ENCODE peak calls at places on chromosomes 2 and 18, in seven cellular contexts. One of them, this sample, is unnamed.

GRCh38 chr2:57465067-57465466 is 581.5 kb upstream of the VRK2 start:
- DNase-seq in hepatic stellate cell: no peak
- DNase-seq in GM13977: no peak
- DNase-seq in stimulated activated CD8-positive, alpha-beta memory T cell treated with anti-CD3 and anti-CD28 coated beads, Interleukin-7, amount 100 ng/mL, for 1 hour: no peak
- DNase-seq in heart left ventricle: no peak
- DNase-seq in stimulated activated naive B cell treated with anti-CD40 and anti-IgM and Interleukin-4, amounts not matched to agents 10 μg/mL and 1 μg/mL and 100 μg/mL, for 72 hours: no peak
- DNase-seq in NCI-H1105 treated with DMSO at 0.1 percent for 48 hours: no peak
- DNase-seq in this sample: no peak

GRCh38 chr2:153059338-153060052 is 341.1 kb downstream of the ARL6IP6 start:
- DNase-seq in GM13977: no peak
- DNase-seq in stimulated activated naive B cell treated with anti-CD40 and anti-IgM and Interleukin-4, amounts not matched to agents 10 μg/mL and 1 μg/mL and 100 μg/mL, for 72 hours: no peak
- DNase-seq in hepatic stellate cell: no peak
- DNase-seq in NCI-H1105 treated with DMSO at 0.1 percent for 48 hours: peak; percentile 66
- DNase-seq in stimulated activated CD8-positive, alpha-beta memory T cell treated with anti-CD3 and anti-CD28 coated beads, Interleukin-7, amount 100 ng/mL, for 1 hour: no peak
- DNase-seq in heart left ventricle: no peak
- DNase-seq in this sample: peak; percentile 19

GRCh38 chr2:109324859-109325258 is 195.9 kb downstream of the SH3RF3 start:
- DNase-seq in heart left ventricle: peak; percentile 32
- DNase-seq in GM13977: no peak
- DNase-seq in stimulated activated naive B cell treated with anti-CD40 and anti-IgM and Interleukin-4, amounts not matched to agents 10 μg/mL and 1 μg/mL and 100 μg/mL, for 72 hours: no peak
- DNase-seq in NCI-H1105 treated with DMSO at 0.1 percent for 48 hours: no peak
- DNase-seq in stimulated activated CD8-positive, alpha-beta memory T cell treated with anti-CD3 and anti-CD28 coated beads, Interleukin-7, amount 100 ng/mL, for 1 hour: no peak
- DNase-seq in hepatic stellate cell: peak; percentile 68
- DNase-seq in this sample: peak; percentile 64

GRCh38 chr2:101704046-101704466 is 6.5 kb downstream of the MAP4K4 start:
- DNase-seq in NCI-H1105 treated with DMSO at 0.1 percent for 48 hours: no peak
- DNase-seq in stimulated activated CD8-positive, alpha-beta memory T cell treated with anti-CD3 and anti-CD28 coated beads, Interleukin-7, amount 100 ng/mL, for 1 hour: no peak
- DNase-seq in GM13977: no peak
- DNase-seq in hepatic stellate cell: peak; percentile 49
- DNase-seq in heart left ventricle: no peak
- DNase-seq in stimulated activated naive B cell treated with anti-CD40 and anti-IgM and Interleukin-4, amounts not matched to agents 10 μg/mL and 1 μg/mL and 100 μg/mL, for 72 hours: no peak
- DNase-seq in this sample: no peak

GRCh38 chr2:128313076-128313836 is 5.4 kb downstream of the HS6ST1 start:
- DNase-seq in stimulated activated naive B cell treated with anti-CD40 and anti-IgM and Interleukin-4, amounts not matched to agents 10 μg/mL and 1 μg/mL and 100 μg/mL, for 72 hours: no peak
- DNase-seq in NCI-H1105 treated with DMSO at 0.1 percent for 48 hours: peak; percentile 7
- DNase-seq in GM13977: no peak
- DNase-seq in hepatic stellate cell: no peak
- DNase-seq in stimulated activated CD8-positive, alpha-beta memory T cell treated with anti-CD3 and anti-CD28 coated beads, Interleukin-7, amount 100 ng/mL, for 1 hour: no peak
- DNase-seq in heart left ventricle: no peak
- DNase-seq in this sample: peak; percentile 15

GRCh38 chr18:59861963-59862819 is 37.6 kb upstream of the PMAIP1 start:
- DNase-seq in stimulated activated naive B cell treated with anti-CD40 and anti-IgM and Interleukin-4, amounts not matched to agents 10 μg/mL and 1 μg/mL and 100 μg/mL, for 72 hours: no peak
- DNase-seq in hepatic stellate cell: no peak
- DNase-seq in heart left ventricle: no peak
- DNase-seq in NCI-H1105 treated with DMSO at 0.1 percent for 48 hours: no peak
- DNase-seq in stimulated activated CD8-positive, alpha-beta memory T cell treated with anti-CD3 and anti-CD28 coated beads, Interleukin-7, amount 100 ng/mL, for 1 hour: no peak
- DNase-seq in GM13977: no peak
- DNase-seq in this sample: no peak

GRCh38 chr2:8193686-8194615 is 487.9 kb upstream of the ID2 start:
- DNase-seq in GM13977: no peak
- DNase-seq in stimulated activated CD8-positive, alpha-beta memory T cell treated with anti-CD3 and anti-CD28 coated beads, Interleukin-7, amount 100 ng/mL, for 1 hour: no peak
- DNase-seq in stimulated activated naive B cell treated with anti-CD40 and anti-IgM and Interleukin-4, amounts not matched to agents 10 μg/mL and 1 μg/mL and 100 μg/mL, for 72 hours: no peak
- DNase-seq in NCI-H1105 treated with DMSO at 0.1 percent for 48 hours: peak; percentile 97
- DNase-seq in heart left ventricle: no peak
- DNase-seq in hepatic stellate cell: no peak
- DNase-seq in this sample: peak; percentile 39

GRCh38 chr2:233400341-233400740 is 46.0 kb downstream of the DGKD start:
- DNase-seq in stimulated activated naive B cell treated with anti-CD40 and anti-IgM and Interleukin-4, amounts not matched to agents 10 μg/mL and 1 μg/mL and 100 μg/mL, for 72 hours: no peak
- DNase-seq in stimulated activated CD8-positive, alpha-beta memory T cell treated with anti-CD3 and anti-CD28 coated beads, Interleukin-7, amount 100 ng/mL, for 1 hour: no peak
- DNase-seq in GM13977: no peak
- DNase-seq in hepatic stellate cell: no peak
- DNase-seq in heart left ventricle: no peak
- DNase-seq in NCI-H1105 treated with DMSO at 0.1 percent for 48 hours: no peak
- DNase-seq in this sample: no peak

GRCh38 chr18:73613706-73614340 is 533.8 kb downstream of the FBXO15 start:
- DNase-seq in heart left ventricle: no peak
- DNase-seq in NCI-H1105 treated with DMSO at 0.1 percent for 48 hours: no peak
- DNase-seq in stimulated activated naive B cell treated with anti-CD40 and anti-IgM and Interleukin-4, amounts not matched to agents 10 μg/mL and 1 μg/mL and 100 μg/mL, for 72 hours: no peak
- DNase-seq in stimulated activated CD8-positive, alpha-beta memory T cell treated with anti-CD3 and anti-CD28 coated beads, Interleukin-7, amount 100 ng/mL, for 1 hour: no peak
- DNase-seq in hepatic stellate cell: no peak
- DNase-seq in GM13977: no peak
- DNase-seq in this sample: no peak

GRCh38 chr2:222883420-222883819 is 22.6 kb downstream of the ACSL3 start:
- DNase-seq in GM13977: no peak
- DNase-seq in NCI-H1105 treated with DMSO at 0.1 percent for 48 hours: no peak
- DNase-seq in heart left ventricle: no peak
- DNase-seq in stimulated activated CD8-positive, alpha-beta memory T cell treated with anti-CD3 and anti-CD28 coated beads, Interleukin-7, amount 100 ng/mL, for 1 hour: no peak
- DNase-seq in hepatic stellate cell: no peak
- DNase-seq in stimulated activated naive B cell treated with anti-CD40 and anti-IgM and Interleukin-4, amounts not matched to agents 10 μg/mL and 1 μg/mL and 100 μg/mL, for 72 hours: no peak
- DNase-seq in this sample: no peak

GRCh38 chr2:239299218-239299939 is 101.4 kb downstream of the HDAC4 start:
- DNase-seq in stimulated activated naive B cell treated with anti-CD40 and anti-IgM and Interleukin-4, amounts not matched to agents 10 μg/mL and 1 μg/mL and 100 μg/mL, for 72 hours: no peak
- DNase-seq in hepatic stellate cell: no peak
- DNase-seq in stimulated activated CD8-positive, alpha-beta memory T cell treated with anti-CD3 and anti-CD28 coated beads, Interleukin-7, amount 100 ng/mL, for 1 hour: no peak
- DNase-seq in GM13977: no peak
- DNase-seq in heart left ventricle: no peak
- DNase-seq in NCI-H1105 treated with DMSO at 0.1 percent for 48 hours: no peak
- DNase-seq in this sample: no peak

GRCh38 chr2:231223458-231223970 is 25.1 kb downstream of the ARMC9 start:
- DNase-seq in stimulated activated naive B cell treated with anti-CD40 and anti-IgM and Interleukin-4, amounts not matched to agents 10 μg/mL and 1 μg/mL and 100 μg/mL, for 72 hours: no peak
- DNase-seq in hepatic stellate cell: no peak
- DNase-seq in stimulated activated CD8-positive, alpha-beta memory T cell treated with anti-CD3 and anti-CD28 coated beads, Interleukin-7, amount 100 ng/mL, for 1 hour: no peak
- DNase-seq in heart left ventricle: no peak
- DNase-seq in GM13977: no peak
- DNase-seq in NCI-H1105 treated with DMSO at 0.1 percent for 48 hours: no peak
- DNase-seq in this sample: no peak

GRCh38 chr2:149536649-149537048 is 50.9 kb downstream of the MMADHC start:
- DNase-seq in GM13977: no peak
- DNase-seq in NCI-H1105 treated with DMSO at 0.1 percent for 48 hours: no peak
- DNase-seq in heart left ventricle: no peak
- DNase-seq in stimulated activated CD8-positive, alpha-beta memory T cell treated with anti-CD3 and anti-CD28 coated beads, Interleukin-7, amount 100 ng/mL, for 1 hour: no peak
- DNase-seq in stimulated activated naive B cell treated with anti-CD40 and anti-IgM and Interleukin-4, amounts not matched to agents 10 μg/mL and 1 μg/mL and 100 μg/mL, for 72 hours: no peak
- DNase-seq in hepatic stellate cell: no peak
- DNase-seq in this sample: no peak

GRCh38 chr18:3796434-3796833 is 346.5 kb downstream of the TGIF1 start:
- DNase-seq in GM13977: no peak
- DNase-seq in hepatic stellate cell: no peak
- DNase-seq in heart left ventricle: no peak
- DNase-seq in stimulated activated CD8-positive, alpha-beta memory T cell treated with anti-CD3 and anti-CD28 coated beads, Interleukin-7, amount 100 ng/mL, for 1 hour: no peak
- DNase-seq in stimulated activated naive B cell treated with anti-CD40 and anti-IgM and Interleukin-4, amounts not matched to agents 10 μg/mL and 1 μg/mL and 100 μg/mL, for 72 hours: no peak
- DNase-seq in NCI-H1105 treated with DMSO at 0.1 percent for 48 hours: no peak
- DNase-seq in this sample: no peak

GRCh38 chr2:164967349-164967748 is 12.0 kb upstream of the SLC38A11 start:
- DNase-seq in hepatic stellate cell: no peak
- DNase-seq in stimulated activated CD8-positive, alpha-beta memory T cell treated with anti-CD3 and anti-CD28 coated beads, Interleukin-7, amount 100 ng/mL, for 1 hour: no peak
- DNase-seq in stimulated activated naive B cell treated with anti-CD40 and anti-IgM and Interleukin-4, amounts not matched to agents 10 μg/mL and 1 μg/mL and 100 μg/mL, for 72 hours: no peak
- DNase-seq in GM13977: no peak
- DNase-seq in heart left ventricle: no peak
- DNase-seq in NCI-H1105 treated with DMSO at 0.1 percent for 48 hours: no peak
- DNase-seq in this sample: no peak

GRCh38 chr2:99488587-99488998 is 1.2 kb downstream of the REV1 start:
- DNase-seq in heart left ventricle: no peak
- DNase-seq in stimulated activated naive B cell treated with anti-CD40 and anti-IgM and Interleukin-4, amounts not matched to agents 10 μg/mL and 1 μg/mL and 100 μg/mL, for 72 hours: no peak
- DNase-seq in hepatic stellate cell: peak; percentile 26
- DNase-seq in NCI-H1105 treated with DMSO at 0.1 percent for 48 hours: no peak
- DNase-seq in stimulated activated CD8-positive, alpha-beta memory T cell treated with anti-CD3 and anti-CD28 coated beads, Interleukin-7, amount 100 ng/mL, for 1 hour: no peak
- DNase-seq in GM13977: peak; percentile 37
- DNase-seq in this sample: no peak

GRCh38 chr2:120941571-120941970 is 205.9 kb downstream of the GLI2 start:
- DNase-seq in hepatic stellate cell: no peak
- DNase-seq in stimulated activated naive B cell treated with anti-CD40 and anti-IgM and Interleukin-4, amounts not matched to agents 10 μg/mL and 1 μg/mL and 100 μg/mL, for 72 hours: no peak
- DNase-seq in GM13977: no peak
- DNase-seq in heart left ventricle: no peak
- DNase-seq in stimulated activated CD8-positive, alpha-beta memory T cell treated with anti-CD3 and anti-CD28 coated beads, Interleukin-7, amount 100 ng/mL, for 1 hour: no peak
- DNase-seq in NCI-H1105 treated with DMSO at 0.1 percent for 48 hours: no peak
- DNase-seq in this sample: no peak

GRCh38 chr2:54999182-54999581 is 51.1 kb downstream of the RTN4 start:
- DNase-seq in GM13977: no peak
- DNase-seq in hepatic stellate cell: peak; percentile 27
- DNase-seq in heart left ventricle: no peak
- DNase-seq in NCI-H1105 treated with DMSO at 0.1 percent for 48 hours: no peak
- DNase-seq in stimulated activated naive B cell treated with anti-CD40 and anti-IgM and Interleukin-4, amounts not matched to agents 10 μg/mL and 1 μg/mL and 100 μg/mL, for 72 hours: no peak
- DNase-seq in stimulated activated CD8-positive, alpha-beta memory T cell treated with anti-CD3 and anti-CD28 coated beads, Interleukin-7, amount 100 ng/mL, for 1 hour: no peak
- DNase-seq in this sample: no peak

GRCh38 chr2:157194844-157195243 is 62.7 kb upstream of the GALNT5 start:
- DNase-seq in GM13977: no peak
- DNase-seq in NCI-H1105 treated with DMSO at 0.1 percent for 48 hours: no peak
- DNase-seq in stimulated activated CD8-positive, alpha-beta memory T cell treated with anti-CD3 and anti-CD28 coated beads, Interleukin-7, amount 100 ng/mL, for 1 hour: no peak
- DNase-seq in hepatic stellate cell: peak; percentile 12
- DNase-seq in heart left ventricle: no peak
- DNase-seq in stimulated activated naive B cell treated with anti-CD40 and anti-IgM and Interleukin-4, amounts not matched to agents 10 μg/mL and 1 μg/mL and 100 μg/mL, for 72 hours: no peak
- DNase-seq in this sample: no peak

GRCh38 chr2:47519604-47520301 is 116.8 kb downstream of the MSH2 start:
- DNase-seq in hepatic stellate cell: no peak
- DNase-seq in heart left ventricle: no peak
- DNase-seq in stimulated activated naive B cell treated with anti-CD40 and anti-IgM and Interleukin-4, amounts not matched to agents 10 μg/mL and 1 μg/mL and 100 μg/mL, for 72 hours: no peak
- DNase-seq in GM13977: no peak
- DNase-seq in NCI-H1105 treated with DMSO at 0.1 percent for 48 hours: no peak
- DNase-seq in stimulated activated CD8-positive, alpha-beta memory T cell treated with anti-CD3 and anti-CD28 coated beads, Interleukin-7, amount 100 ng/mL, for 1 hour: no peak
- DNase-seq in this sample: no peak

GRCh38 chr18:10064267-10064666 is 150.5 kb downstream of the VAPA start:
- DNase-seq in NCI-H1105 treated with DMSO at 0.1 percent for 48 hours: no peak
- DNase-seq in hepatic stellate cell: no peak
- DNase-seq in GM13977: no peak
- DNase-seq in heart left ventricle: peak; percentile 68
- DNase-seq in stimulated activated naive B cell treated with anti-CD40 and anti-IgM and Interleukin-4, amounts not matched to agents 10 μg/mL and 1 μg/mL and 100 μg/mL, for 72 hours: no peak
- DNase-seq in stimulated activated CD8-positive, alpha-beta memory T cell treated with anti-CD3 and anti-CD28 coated beads, Interleukin-7, amount 100 ng/mL, for 1 hour: no peak
- DNase-seq in this sample: no peak

GRCh38 chr2:241970711-241971110 is 101.2 kb downstream of the RTP5 start:
- DNase-seq in stimulated activated naive B cell treated with anti-CD40 and anti-IgM and Interleukin-4, amounts not matched to agents 10 μg/mL and 1 μg/mL and 100 μg/mL, for 72 hours: no peak
- DNase-seq in NCI-H1105 treated with DMSO at 0.1 percent for 48 hours: no peak
- DNase-seq in hepatic stellate cell: no peak
- DNase-seq in heart left ventricle: no peak
- DNase-seq in GM13977: no peak
- DNase-seq in stimulated activated CD8-positive, alpha-beta memory T cell treated with anti-CD3 and anti-CD28 coated beads, Interleukin-7, amount 100 ng/mL, for 1 hour: no peak
- DNase-seq in this sample: no peak

GRCh38 chr2:202109737-202110184 is 36.7 kb downstream of the KIAA2012 start:
- DNase-seq in GM13977: no peak
- DNase-seq in heart left ventricle: peak; percentile 11
- DNase-seq in NCI-H1105 treated with DMSO at 0.1 percent for 48 hours: no peak
- DNase-seq in stimulated activated naive B cell treated with anti-CD40 and anti-IgM and Interleukin-4, amounts not matched to agents 10 μg/mL and 1 μg/mL and 100 μg/mL, for 72 hours: no peak
- DNase-seq in hepatic stellate cell: peak; percentile 36
- DNase-seq in stimulated activated CD8-positive, alpha-beta memory T cell treated with anti-CD3 and anti-CD28 coated beads, Interleukin-7, amount 100 ng/mL, for 1 hour: no peak
- DNase-seq in this sample: no peak

GRCh38 chr2:39618736-39619135 is 47.0 kb upstream of the TMEM178A start:
- DNase-seq in NCI-H1105 treated with DMSO at 0.1 percent for 48 hours: no peak
- DNase-seq in stimulated activated CD8-positive, alpha-beta memory T cell treated with anti-CD3 and anti-CD28 coated beads, Interleukin-7, amount 100 ng/mL, for 1 hour: no peak
- DNase-seq in stimulated activated naive B cell treated with anti-CD40 and anti-IgM and Interleukin-4, amounts not matched to agents 10 μg/mL and 1 μg/mL and 100 μg/mL, for 72 hours: no peak
- DNase-seq in GM13977: no peak
- DNase-seq in heart left ventricle: no peak
- DNase-seq in hepatic stellate cell: no peak
- DNase-seq in this sample: no peak

This sample was measured in mucosa of gallbladder.